ENCODE peak calls at places on chromosomes 5 and 9, in seven cellular contexts. One of them, this sample, is unnamed.

GRCh38 chr9:17269799-17270198 is 135.0 kb downstream of the CNTLN start:
- DNase-seq in activated T-cell treated with anti-CD3 and anti-CD28 coated beads for 1 hour: no peak
- DNase-seq in NCI-H146: no peak
- DNase-seq in amygdala: no peak
- DNase-seq in myocyte: no peak
- DNase-seq in HEK293T: no peak
- DNase-seq in stimulated activated CD8-positive, alpha-beta memory T cell treated with anti-CD3 and anti-CD28 coated beads, Interleukin-7, amount 100 ng/mL, for 48 hours: no peak
- DNase-seq in this sample: no peak

GRCh38 chr9:16728128-16728505 is 142.4 kb downstream of the BNC2 start:
- DNase-seq in stimulated activated CD8-positive, alpha-beta memory T cell treated with anti-CD3 and anti-CD28 coated beads, Interleukin-7, amount 100 ng/mL, for 48 hours: no peak
- DNase-seq in HEK293T: no peak
- DNase-seq in NCI-H146: no peak
- DNase-seq in amygdala: no peak
- DNase-seq in activated T-cell treated with anti-CD3 and anti-CD28 coated beads for 1 hour: no peak
- DNase-seq in myocyte: peak; percentile 44
- DNase-seq in this sample: no peak

GRCh38 chr5:39461007-39461682 is 36.4 kb upstream of the DAB2 start:
- DNase-seq in stimulated activated CD8-positive, alpha-beta memory T cell treated with anti-CD3 and anti-CD28 coated beads, Interleukin-7, amount 100 ng/mL, for 48 hours: no peak
- DNase-seq in NCI-H146: no peak
- DNase-seq in amygdala: peak; percentile 2
- DNase-seq in myocyte: no peak
- DNase-seq in activated T-cell treated with anti-CD3 and anti-CD28 coated beads for 1 hour: no peak
- DNase-seq in HEK293T: no peak
- DNase-seq in this sample: peak; percentile 95

GRCh38 chr9:70884276-70884675 is 237.1 kb downstream of the TRPM3 start:
- DNase-seq in HEK293T: no peak
- DNase-seq in stimulated activated CD8-positive, alpha-beta memory T cell treated with anti-CD3 and anti-CD28 coated beads, Interleukin-7, amount 100 ng/mL, for 48 hours: no peak
- DNase-seq in activated T-cell treated with anti-CD3 and anti-CD28 coated beads for 1 hour: no peak
- DNase-seq in myocyte: no peak
- DNase-seq in amygdala: no peak
- DNase-seq in NCI-H146: no peak
- DNase-seq in this sample: no peak

GRCh38 chr5:36696059-36696673 is 89.8 kb downstream of the SLC1A3 start:
- DNase-seq in NCI-H146: peak; percentile 4
- DNase-seq in myocyte: peak; percentile 60
- DNase-seq in HEK293T: peak; percentile 65
- DNase-seq in amygdala: peak; percentile 35
- DNase-seq in stimulated activated CD8-positive, alpha-beta memory T cell treated with anti-CD3 and anti-CD28 coated beads, Interleukin-7, amount 100 ng/mL, for 48 hours: no peak
- DNase-seq in activated T-cell treated with anti-CD3 and anti-CD28 coated beads for 1 hour: peak; percentile 20
- DNase-seq in this sample: peak; percentile 23

GRCh38 chr9:27154923-27155322 is 45.9 kb downstream of the TEK start:
- DNase-seq in HEK293T: no peak
- DNase-seq in stimulated activated CD8-positive, alpha-beta memory T cell treated with anti-CD3 and anti-CD28 coated beads, Interleukin-7, amount 100 ng/mL, for 48 hours: no peak
- DNase-seq in NCI-H146: no peak
- DNase-seq in myocyte: peak; percentile 74
- DNase-seq in activated T-cell treated with anti-CD3 and anti-CD28 coated beads for 1 hour: no peak
- DNase-seq in amygdala: no peak
- DNase-seq in this sample: no peak

GRCh38 chr5:133295520-133295919 is 243.7 kb downstream of the HSPA4 start:
- DNase-seq in stimulated activated CD8-positive, alpha-beta memory T cell treated with anti-CD3 and anti-CD28 coated beads, Interleukin-7, amount 100 ng/mL, for 48 hours: no peak
- DNase-seq in myocyte: peak; percentile 47
- DNase-seq in NCI-H146: no peak
- DNase-seq in HEK293T: no peak
- DNase-seq in amygdala: no peak
- DNase-seq in activated T-cell treated with anti-CD3 and anti-CD28 coated beads for 1 hour: no peak
- DNase-seq in this sample: no peak

GRCh38 chr5:79552984-79553383 is 39.0 kb upstream of the HOMER1 start:
- DNase-seq in NCI-H146: no peak
- DNase-seq in activated T-cell treated with anti-CD3 and anti-CD28 coated beads for 1 hour: no peak
- DNase-seq in stimulated activated CD8-positive, alpha-beta memory T cell treated with anti-CD3 and anti-CD28 coated beads, Interleukin-7, amount 100 ng/mL, for 48 hours: no peak
- DNase-seq in myocyte: no peak
- DNase-seq in amygdala: no peak
- DNase-seq in HEK293T: no peak
- DNase-seq in this sample: peak; percentile 14

GRCh38 chr5:68673451-68674180 is 420.2 kb upstream of the SLC30A5 start:
- DNase-seq in activated T-cell treated with anti-CD3 and anti-CD28 coated beads for 1 hour: no peak
- DNase-seq in HEK293T: no peak
- DNase-seq in amygdala: no peak
- DNase-seq in stimulated activated CD8-positive, alpha-beta memory T cell treated with anti-CD3 and anti-CD28 coated beads, Interleukin-7, amount 100 ng/mL, for 48 hours: no peak
- DNase-seq in NCI-H146: no peak
- DNase-seq in myocyte: no peak
- DNase-seq in this sample: no peak

GRCh38 chr5:148482196-148482595 is 98.4 kb downstream of the FBXO38 start:
- DNase-seq in NCI-H146: no peak
- DNase-seq in activated T-cell treated with anti-CD3 and anti-CD28 coated beads for 1 hour: no peak
- DNase-seq in myocyte: no peak
- DNase-seq in stimulated activated CD8-positive, alpha-beta memory T cell treated with anti-CD3 and anti-CD28 coated beads, Interleukin-7, amount 100 ng/mL, for 48 hours: no peak
- DNase-seq in HEK293T: no peak
- DNase-seq in amygdala: no peak
- DNase-seq in this sample: no peak

GRCh38 chr9:135490980-135491444 is 9.5 kb upstream of the MRPS2 start:
- DNase-seq in amygdala: no peak
- DNase-seq in stimulated activated CD8-positive, alpha-beta memory T cell treated with anti-CD3 and anti-CD28 coated beads, Interleukin-7, amount 100 ng/mL, for 48 hours: no peak
- DNase-seq in HEK293T: no peak
- DNase-seq in myocyte: no peak
- DNase-seq in NCI-H146: peak; percentile 53
- DNase-seq in activated T-cell treated with anti-CD3 and anti-CD28 coated beads for 1 hour: no peak
- DNase-seq in this sample: no peak

GRCh38 chr5:107873877-107874276 is 203.1 kb upstream of the EFNA5 start:
- DNase-seq in myocyte: no peak
- DNase-seq in activated T-cell treated with anti-CD3 and anti-CD28 coated beads for 1 hour: no peak
- DNase-seq in amygdala: no peak
- DNase-seq in stimulated activated CD8-positive, alpha-beta memory T cell treated with anti-CD3 and anti-CD28 coated beads, Interleukin-7, amount 100 ng/mL, for 48 hours: no peak
- DNase-seq in HEK293T: no peak
- DNase-seq in NCI-H146: no peak
- DNase-seq in this sample: no peak

GRCh38 chr5:79512692-79513518 is 1.0 kb downstream of the HOMER1 start:
- DNase-seq in myocyte: peak; percentile 34
- DNase-seq in amygdala: no peak
- DNase-seq in HEK293T: peak; percentile 23
- DNase-seq in NCI-H146: peak; percentile 45
- DNase-seq in activated T-cell treated with anti-CD3 and anti-CD28 coated beads for 1 hour: no peak
- DNase-seq in stimulated activated CD8-positive, alpha-beta memory T cell treated with anti-CD3 and anti-CD28 coated beads, Interleukin-7, amount 100 ng/mL, for 48 hours: no peak
- DNase-seq in this sample: no peak

GRCh38 chr9:114224247-114224610 is 68.9 kb downstream of the COL27A1 start:
- DNase-seq in amygdala: no peak
- DNase-seq in stimulated activated CD8-positive, alpha-beta memory T cell treated with anti-CD3 and anti-CD28 coated beads, Interleukin-7, amount 100 ng/mL, for 48 hours: no peak
- DNase-seq in activated T-cell treated with anti-CD3 and anti-CD28 coated beads for 1 hour: no peak
- DNase-seq in myocyte: peak; percentile 36
- DNase-seq in NCI-H146: no peak
- DNase-seq in HEK293T: no peak
- DNase-seq in this sample: no peak

GRCh38 chr9:13487936-13488335 is 208.4 kb upstream of the MPDZ start:
- DNase-seq in stimulated activated CD8-positive, alpha-beta memory T cell treated with anti-CD3 and anti-CD28 coated beads, Interleukin-7, amount 100 ng/mL, for 48 hours: no peak
- DNase-seq in activated T-cell treated with anti-CD3 and anti-CD28 coated beads for 1 hour: no peak
- DNase-seq in myocyte: no peak
- DNase-seq in NCI-H146: no peak
- DNase-seq in HEK293T: no peak
- DNase-seq in amygdala: no peak
- DNase-seq in this sample: no peak

GRCh38 chr5:377326-377981 is 55.9 kb downstream of the AHRR start:
- DNase-seq in NCI-H146: no peak
- DNase-seq in stimulated activated CD8-positive, alpha-beta memory T cell treated with anti-CD3 and anti-CD28 coated beads, Interleukin-7, amount 100 ng/mL, for 48 hours: no peak
- DNase-seq in myocyte: no peak
- DNase-seq in activated T-cell treated with anti-CD3 and anti-CD28 coated beads for 1 hour: no peak
- DNase-seq in amygdala: no peak
- DNase-seq in HEK293T: no peak
- DNase-seq in this sample: no peak

GRCh38 chr5:10826971-10827370 is 65.9 kb upstream of the DAP start:
- DNase-seq in activated T-cell treated with anti-CD3 and anti-CD28 coated beads for 1 hour: no peak
- DNase-seq in NCI-H146: no peak
- DNase-seq in HEK293T: no peak
- DNase-seq in amygdala: no peak
- DNase-seq in myocyte: no peak
- DNase-seq in stimulated activated CD8-positive, alpha-beta memory T cell treated with anti-CD3 and anti-CD28 coated beads, Interleukin-7, amount 100 ng/mL, for 48 hours: no peak
- DNase-seq in this sample: no peak

GRCh38 chr9:80874276-80874675 is 815.1 kb downstream of the TLE1 start:
- DNase-seq in myocyte: peak; percentile 58
- DNase-seq in NCI-H146: no peak
- DNase-seq in activated T-cell treated with anti-CD3 and anti-CD28 coated beads for 1 hour: no peak
- DNase-seq in stimulated activated CD8-positive, alpha-beta memory T cell treated with anti-CD3 and anti-CD28 coated beads, Interleukin-7, amount 100 ng/mL, for 48 hours: no peak
- DNase-seq in amygdala: no peak
- DNase-seq in HEK293T: no peak
- DNase-seq in this sample: no peak

GRCh38 chr5:36066540-36067210 is at the start of gene UGT3A2:
- DNase-seq in HEK293T: peak; percentile 34
- DNase-seq in amygdala: no peak
- DNase-seq in NCI-H146: no peak
- DNase-seq in myocyte: no peak
- DNase-seq in activated T-cell treated with anti-CD3 and anti-CD28 coated beads for 1 hour: no peak
- DNase-seq in stimulated activated CD8-positive, alpha-beta memory T cell treated with anti-CD3 and anti-CD28 coated beads, Interleukin-7, amount 100 ng/mL, for 48 hours: no peak
- DNase-seq in this sample: no peak

GRCh38 chr5:115297043-115297442 is 589 bp upstream of the CCDC112 start:
- DNase-seq in myocyte: peak; percentile 17
- DNase-seq in stimulated activated CD8-positive, alpha-beta memory T cell treated with anti-CD3 and anti-CD28 coated beads, Interleukin-7, amount 100 ng/mL, for 48 hours: no peak
- DNase-seq in NCI-H146: no peak
- DNase-seq in HEK293T: no peak
- DNase-seq in amygdala: no peak
- DNase-seq in activated T-cell treated with anti-CD3 and anti-CD28 coated beads for 1 hour: no peak
- DNase-seq in this sample: no peak

GRCh38 chr5:173572431-173573125 is 43.9 kb downstream of the BOD1 start:
- DNase-seq in NCI-H146: no peak
- DNase-seq in amygdala: no peak
- DNase-seq in stimulated activated CD8-positive, alpha-beta memory T cell treated with anti-CD3 and anti-CD28 coated beads, Interleukin-7, amount 100 ng/mL, for 48 hours: no peak
- DNase-seq in activated T-cell treated with anti-CD3 and anti-CD28 coated beads for 1 hour: no peak
- DNase-seq in myocyte: peak; percentile 37
- DNase-seq in HEK293T: no peak
- DNase-seq in this sample: no peak

GRCh38 chr9:136665704-136666363 is 3.1 kb downstream of the EGFL7 start:
- DNase-seq in HEK293T: peak; percentile 61
- DNase-seq in stimulated activated CD8-positive, alpha-beta memory T cell treated with anti-CD3 and anti-CD28 coated beads, Interleukin-7, amount 100 ng/mL, for 48 hours: no peak
- DNase-seq in NCI-H146: no peak
- DNase-seq in myocyte: no peak
- DNase-seq in activated T-cell treated with anti-CD3 and anti-CD28 coated beads for 1 hour: no peak
- DNase-seq in amygdala: no peak
- DNase-seq in this sample: no peak

GRCh38 chr5:180056153-180056552 is 15.4 kb downstream of the RNF130 start:
- DNase-seq in myocyte: no peak
- DNase-seq in NCI-H146: no peak
- DNase-seq in HEK293T: no peak
- DNase-seq in stimulated activated CD8-positive, alpha-beta memory T cell treated with anti-CD3 and anti-CD28 coated beads, Interleukin-7, amount 100 ng/mL, for 48 hours: no peak
- DNase-seq in activated T-cell treated with anti-CD3 and anti-CD28 coated beads for 1 hour: no peak
- DNase-seq in amygdala: no peak
- DNase-seq in this sample: no peak

GRCh38 chr5:71651554-71651953 is 64.4 kb downstream of the MCCC2 start:
- DNase-seq in NCI-H146: no peak
- DNase-seq in stimulated activated CD8-positive, alpha-beta memory T cell treated with anti-CD3 and anti-CD28 coated beads, Interleukin-7, amount 100 ng/mL, for 48 hours: no peak
- DNase-seq in myocyte: no peak
- DNase-seq in HEK293T: no peak
- DNase-seq in amygdala: no peak
- DNase-seq in activated T-cell treated with anti-CD3 and anti-CD28 coated beads for 1 hour: no peak
- DNase-seq in this sample: no peak

GRCh38 chr5:177089146-177089545 is 2.4 kb downstream of the FGFR4 start:
- DNase-seq in amygdala: no peak
- DNase-seq in stimulated activated CD8-positive, alpha-beta memory T cell treated with anti-CD3 and anti-CD28 coated beads, Interleukin-7, amount 100 ng/mL, for 48 hours: no peak
- DNase-seq in activated T-cell treated with anti-CD3 and anti-CD28 coated beads for 1 hour: no peak
- DNase-seq in HEK293T: no peak
- DNase-seq in myocyte: no peak
- DNase-seq in NCI-H146: no peak
- DNase-seq in this sample: no peak

GRCh38 chr5:72156921-72157320 is 49.6 kb downstream of the MAP1B start:
- DNase-seq in HEK293T: no peak
- DNase-seq in NCI-H146: no peak
- DNase-seq in stimulated activated CD8-positive, alpha-beta memory T cell treated with anti-CD3 and anti-CD28 coated beads, Interleukin-7, amount 100 ng/mL, for 48 hours: no peak
- DNase-seq in activated T-cell treated with anti-CD3 and anti-CD28 coated beads for 1 hour: no peak
- DNase-seq in amygdala: no peak
- DNase-seq in myocyte: peak; percentile 54
- DNase-seq in this sample: no peak

GRCh38 chr5:65142511-65143011 is 339.2 kb downstream of the ADAMTS6 start:
- DNase-seq in myocyte: peak; percentile 65
- DNase-seq in amygdala: no peak
- DNase-seq in HEK293T: peak; percentile 14
- DNase-seq in NCI-H146: peak; percentile 2
- DNase-seq in stimulated activated CD8-positive, alpha-beta memory T cell treated with anti-CD3 and anti-CD28 coated beads, Interleukin-7, amount 100 ng/mL, for 48 hours: no peak
- DNase-seq in activated T-cell treated with anti-CD3 and anti-CD28 coated beads for 1 hour: no peak
- DNase-seq in this sample: no peak

GRCh38 chr9:81293651-81294050 is 395.7 kb downstream of the TLE1 start:
- DNase-seq in myocyte: no peak
- DNase-seq in stimulated activated CD8-positive, alpha-beta memory T cell treated with anti-CD3 and anti-CD28 coated beads, Interleukin-7, amount 100 ng/mL, for 48 hours: no peak
- DNase-seq in amygdala: no peak
- DNase-seq in NCI-H146: no peak
- DNase-seq in HEK293T: no peak
- DNase-seq in activated T-cell treated with anti-CD3 and anti-CD28 coated beads for 1 hour: no peak
- DNase-seq in this sample: no peak

GRCh38 chr5:155532621-155533314 is 519.2 kb downstream of the KIF4B start:
- DNase-seq in myocyte: no peak
- DNase-seq in stimulated activated CD8-positive, alpha-beta memory T cell treated with anti-CD3 and anti-CD28 coated beads, Interleukin-7, amount 100 ng/mL, for 48 hours: no peak
- DNase-seq in amygdala: no peak
- DNase-seq in HEK293T: no peak
- DNase-seq in NCI-H146: no peak
- DNase-seq in activated T-cell treated with anti-CD3 and anti-CD28 coated beads for 1 hour: no peak
- DNase-seq in this sample: no peak

GRCh38 chr5:180235846-180236245 is 26.8 kb upstream of the RASGEF1C start:
- DNase-seq in amygdala: no peak
- DNase-seq in HEK293T: no peak
- DNase-seq in stimulated activated CD8-positive, alpha-beta memory T cell treated with anti-CD3 and anti-CD28 coated beads, Interleukin-7, amount 100 ng/mL, for 48 hours: no peak
- DNase-seq in NCI-H146: no peak
- DNase-seq in activated T-cell treated with anti-CD3 and anti-CD28 coated beads for 1 hour: no peak
- DNase-seq in myocyte: no peak
- DNase-seq in this sample: no peak

GRCh38 chr9:27548055-27548741 is 18.6 kb upstream of the MOB3B start:
- DNase-seq in amygdala: no peak
- DNase-seq in myocyte: peak; percentile 49
- DNase-seq in HEK293T: peak; percentile 23
- DNase-seq in activated T-cell treated with anti-CD3 and anti-CD28 coated beads for 1 hour: no peak
- DNase-seq in NCI-H146: peak; percentile 42
- DNase-seq in stimulated activated CD8-positive, alpha-beta memory T cell treated with anti-CD3 and anti-CD28 coated beads, Interleukin-7, amount 100 ng/mL, for 48 hours: no peak
- DNase-seq in this sample: peak; percentile 38

GRCh38 chr5:127875235-127876021 is 172.2 kb downstream of the CCDC192 start:
- DNase-seq in amygdala: peak; percentile 46
- DNase-seq in myocyte: peak; percentile 72
- DNase-seq in stimulated activated CD8-positive, alpha-beta memory T cell treated with anti-CD3 and anti-CD28 coated beads, Interleukin-7, amount 100 ng/mL, for 48 hours: no peak
- DNase-seq in NCI-H146: peak; percentile 80
- DNase-seq in activated T-cell treated with anti-CD3 and anti-CD28 coated beads for 1 hour: no peak
- DNase-seq in HEK293T: peak; percentile 38
- DNase-seq in this sample: peak; percentile 63

GRCh38 chr5:34703767-34704324 is 47.7 kb downstream of the RAI14 start:
- DNase-seq in stimulated activated CD8-positive, alpha-beta memory T cell treated with anti-CD3 and anti-CD28 coated beads, Interleukin-7, amount 100 ng/mL, for 48 hours: no peak
- DNase-seq in NCI-H146: no peak
- DNase-seq in activated T-cell treated with anti-CD3 and anti-CD28 coated beads for 1 hour: no peak
- DNase-seq in HEK293T: no peak
- DNase-seq in amygdala: no peak
- DNase-seq in myocyte: no peak
- DNase-seq in this sample: no peak

GRCh38 chr5:107604990-107605389 is 65.7 kb downstream of the EFNA5 start:
- DNase-seq in myocyte: peak; percentile 42
- DNase-seq in stimulated activated CD8-positive, alpha-beta memory T cell treated with anti-CD3 and anti-CD28 coated beads, Interleukin-7, amount 100 ng/mL, for 48 hours: no peak
- DNase-seq in NCI-H146: no peak
- DNase-seq in amygdala: no peak
- DNase-seq in HEK293T: no peak
- DNase-seq in activated T-cell treated with anti-CD3 and anti-CD28 coated beads for 1 hour: no peak
- DNase-seq in this sample: peak; percentile 30

GRCh38 chr5:168578006-168578405 is 1.2 kb downstream of the PANK3 start:
- DNase-seq in NCI-H146: no peak
- DNase-seq in myocyte: peak; percentile 29
- DNase-seq in activated T-cell treated with anti-CD3 and anti-CD28 coated beads for 1 hour: no peak
- DNase-seq in amygdala: no peak
- DNase-seq in stimulated activated CD8-positive, alpha-beta memory T cell treated with anti-CD3 and anti-CD28 coated beads, Interleukin-7, amount 100 ng/mL, for 48 hours: no peak
- DNase-seq in HEK293T: no peak
- DNase-seq in this sample: no peak

GRCh38 chr5:20559845-20560244 is 571.8 kb upstream of the CDH18 start:
- DNase-seq in activated T-cell treated with anti-CD3 and anti-CD28 coated beads for 1 hour: no peak
- DNase-seq in HEK293T: no peak
- DNase-seq in amygdala: no peak
- DNase-seq in NCI-H146: no peak
- DNase-seq in myocyte: no peak
- DNase-seq in stimulated activated CD8-positive, alpha-beta memory T cell treated with anti-CD3 and anti-CD28 coated beads, Interleukin-7, amount 100 ng/mL, for 48 hours: no peak
- DNase-seq in this sample: no peak

GRCh38 chr5:57736716-57737115 is 254.1 kb upstream of the ACTBL2 start:
- DNase-seq in amygdala: peak; percentile 5
- DNase-seq in activated T-cell treated with anti-CD3 and anti-CD28 coated beads for 1 hour: no peak
- DNase-seq in myocyte: no peak
- DNase-seq in NCI-H146: no peak
- DNase-seq in HEK293T: no peak
- DNase-seq in stimulated activated CD8-positive, alpha-beta memory T cell treated with anti-CD3 and anti-CD28 coated beads, Interleukin-7, amount 100 ng/mL, for 48 hours: no peak
- DNase-seq in this sample: no peak